ENCODE peak calls at places on chromosomes 1 and 21, in ten cellular contexts. R is lower leg skin, J is astrocyte, Y is endodermal cell, D is mucosa of descending colon, A is AG04450, U is fibroblast of lung, M is HFF-Myc, O is OCI-LY7, C is GM12865. P is an unnamed sample.

GRCh38 chr1:228647523-228648444 is 87.5 kb upstream of the RHOU start:
- DNase-seq in J (peak), A (no peak), C (peak), Y (peak), M (peak), U (peak), D (peak), O (peak), R (peak), P (no peak)

GRCh38 chr1:46437723-46438122 is 43.6 kb downstream of the FAAH start:
- DNase-seq in J (no peak), D (no peak), Y (no peak), C (no peak), R (no peak), M (no peak), O (no peak), A (no peak), U (no peak), P (no peak)

GRCh38 chr1:110340207-110340468 is 961 bp downstream of the RBM15 start:
- DNase-seq in U (peak), D (no peak), C (no peak), J (no peak), O (no peak), R (no peak), M (no peak), A (no peak), Y (no peak), P (no peak)

GRCh38 chr1:44326821-44327465 is 28.1 kb downstream of the ERI3 start:
- DNase-seq in J (no peak), R (no peak), M (no peak), C (no peak), D (no peak), Y (no peak), A (no peak), O (no peak), U (peak), P (no peak)

GRCh38 chr1:7552402-7552801 is 218.7 kb upstream of the VAMP3 start:
- DNase-seq in R (no peak), U (peak), O (no peak), M (no peak), C (no peak), Y (no peak), D (peak), J (peak), A (no peak), P (no peak)

GRCh38 chr1:205536759-205537361 is 32.4 kb downstream of the CDK18 start:
- DNase-seq in A (no peak), C (no peak), Y (peak), J (no peak), U (no peak), M (no peak), O (no peak), R (peak), D (peak), P (no peak)

GRCh38 chr1:29697391-29697780 is 461.1 kb downstream of the PTPRU start:
- DNase-seq in O (no peak), A (no peak), Y (no peak), D (no peak), R (no peak), U (no peak), C (no peak), M (no peak), J (no peak), P (no peak)

GRCh38 chr1:4655674-4656532 is 1.5 kb downstream of the AJAP1 start:
- DNase-seq in C (peak), Y (peak), U (peak), D (peak), M (peak), A (no peak), R (no peak), O (peak), J (peak), P (no peak)

GRCh38 chr1:178238722-178239510 is 145.0 kb downstream of the RASAL2 start:
- DNase-seq in C (no peak), M (peak), R (no peak), Y (no peak), D (no peak), A (peak), O (no peak), U (peak), J (peak), P (peak)

GRCh38 chr1:76073471-76073870 is 1.1 kb upstream of the ST6GALNAC3 start:
- DNase-seq in A (peak), U (peak), C (no peak), J (peak), D (no peak), M (no peak), O (no peak), Y (peak), R (no peak), P (peak)

GRCh38 chr1:76068953-76069561 is 5.5 kb upstream of the ST6GALNAC3 start:
- DNase-seq in O (no peak), U (no peak), D (no peak), Y (no peak), M (no peak), C (no peak), J (no peak), A (no peak), R (no peak), P (no peak)

GRCh38 chr1:76068542-76068941 is 6.0 kb upstream of the ST6GALNAC3 start:
- DNase-seq in J (peak), C (no peak), M (no peak), A (no peak), Y (no peak), U (peak), O (no peak), D (no peak), R (no peak), P (no peak)

GRCh38 chr1:76074321-76075187 is at the start of gene ST6GALNAC3:
- DNase-seq in C (peak), D (peak), R (peak), U (peak), J (peak), O (no peak), M (no peak), A (peak), Y (peak), P (no peak)

DNA sequence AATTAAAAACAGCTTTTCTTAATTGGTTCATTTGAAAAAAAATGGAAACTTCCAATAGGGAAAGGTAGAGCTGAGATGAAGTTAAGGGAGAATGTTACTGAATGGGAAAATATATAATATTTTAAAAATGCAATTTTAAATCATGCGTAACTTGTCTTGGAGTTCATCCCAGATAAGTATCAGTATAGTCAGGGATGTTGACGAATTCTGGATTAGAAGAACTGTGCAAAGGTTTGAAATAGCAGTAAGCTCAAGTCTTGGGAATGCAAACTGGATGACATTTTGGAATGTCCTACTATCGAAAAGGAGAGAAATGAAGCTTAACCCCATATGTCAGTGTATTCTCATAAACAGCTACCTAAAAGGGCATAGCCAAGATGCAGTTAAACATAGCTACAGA is 4.0 kb upstream of the ST6GALNAC3 start:
- DNase-seq in A (no peak), C (no peak), Y (no peak), D (no peak), J (peak), M (no peak), R (no peak), O (no peak), U (peak), P (no peak)
- TF ChIP-seq CTCF in A (no peak), C (no peak), Y (no peak), D (no peak), J (no peak), M (no peak), R (no peak), O (no peak), U (no peak), P (no peak)

DNA sequence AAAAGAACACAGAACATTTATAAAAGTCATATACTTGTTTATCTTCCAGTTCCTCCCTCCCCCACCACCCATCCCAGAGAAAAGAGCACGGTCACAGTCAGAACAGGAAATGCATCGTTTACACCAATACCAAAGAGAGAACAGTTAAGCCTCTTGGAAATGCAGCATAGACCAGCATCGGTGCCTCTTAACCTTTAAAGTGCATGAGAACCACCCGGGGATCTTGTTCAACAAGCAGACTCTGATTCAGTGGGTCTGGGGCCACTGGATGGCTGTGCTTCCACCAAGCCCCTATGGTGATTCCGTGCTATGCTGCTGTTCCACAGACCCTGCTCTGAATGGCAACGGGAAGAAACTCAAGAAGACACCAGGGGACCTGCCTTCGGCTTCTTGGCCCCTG is 19.2 kb downstream of the FAM89A start:
- DNase-seq in R (peak), M (peak), Y (peak), O (no peak), J (no peak), A (no peak), U (no peak), C (no peak), D (no peak), P (no peak)
- H3K4me3 ChIP-seq in R (no peak), M (no peak), Y (no peak), O (no peak), J (no peak), A (no peak), U (no peak), C (no peak), D (no peak), P (no peak)

GRCh38 chr1:218547901-218548730 is 203.0 kb downstream of the TGFB2 start:
- DNase-seq in R (no peak), A (no peak), M (no peak), J (no peak), O (no peak), C (no peak), U (no peak), D (no peak), Y (no peak), P (no peak)

GRCh38 chr1:218548764-218549163 is 203.6 kb downstream of the TGFB2 start:
- DNase-seq in R (no peak), A (no peak), M (no peak), D (no peak), O (no peak), C (no peak), U (no peak), Y (no peak), J (no peak), P (no peak)

DNA sequence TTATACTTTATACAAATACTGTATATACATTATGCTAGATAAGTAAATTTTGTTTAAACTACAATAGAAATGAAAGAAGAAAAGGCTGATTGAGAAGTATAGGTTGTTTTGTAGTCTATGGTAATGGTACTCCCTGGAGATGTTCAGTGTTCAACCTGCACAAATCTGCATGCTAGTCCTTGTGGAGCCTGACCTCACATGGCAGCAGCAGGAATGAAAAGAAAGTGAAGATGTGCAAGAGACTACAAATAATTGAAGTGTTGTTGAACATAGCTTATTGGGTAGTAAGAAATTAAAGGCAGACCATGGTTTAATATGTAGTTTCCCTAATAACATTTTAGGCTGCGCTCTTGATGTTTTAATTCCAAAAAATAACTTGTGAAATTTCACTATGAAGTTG is 201.2 kb downstream of the TGFB2 start:
- DNase-seq in J (no peak), Y (no peak), M (no peak), O (no peak), A (no peak), R (no peak), D (no peak), C (no peak), U (no peak), P (no peak)
- TF ChIP-seq CTCF in J (no peak), Y (no peak), M (peak), O (no peak), A (peak), R (no peak), D (no peak), C (no peak), U (no peak), P (peak)

GRCh38 chr1:224691526-224691925 is 75.4 kb downstream of the CNIH3 start:
- DNase-seq in D (no peak), U (no peak), O (no peak), R (no peak), J (no peak), C (no peak), M (no peak), A (no peak), Y (no peak), P (no peak)

GRCh38 chr1:224700915-224701531 is 84.9 kb downstream of the CNIH3 start:
- DNase-seq in R (no peak), J (no peak), D (no peak), A (no peak), M (no peak), U (no peak), Y (peak), O (peak), C (peak), P (no peak)

GRCh38 chr1:224694969-224695368 is 78.9 kb downstream of the CNIH3 start:
- DNase-seq in U (no peak), A (no peak), D (no peak), R (no peak), M (no peak), J (no peak), Y (no peak), C (no peak), O (no peak), P (no peak)

GRCh38 chr1:224697888-224698450 is 81.9 kb downstream of the CNIH3 start:
- DNase-seq in O (no peak), A (no peak), Y (no peak), J (no peak), U (no peak), D (no peak), C (no peak), M (no peak), R (no peak), P (no peak)

DNA sequence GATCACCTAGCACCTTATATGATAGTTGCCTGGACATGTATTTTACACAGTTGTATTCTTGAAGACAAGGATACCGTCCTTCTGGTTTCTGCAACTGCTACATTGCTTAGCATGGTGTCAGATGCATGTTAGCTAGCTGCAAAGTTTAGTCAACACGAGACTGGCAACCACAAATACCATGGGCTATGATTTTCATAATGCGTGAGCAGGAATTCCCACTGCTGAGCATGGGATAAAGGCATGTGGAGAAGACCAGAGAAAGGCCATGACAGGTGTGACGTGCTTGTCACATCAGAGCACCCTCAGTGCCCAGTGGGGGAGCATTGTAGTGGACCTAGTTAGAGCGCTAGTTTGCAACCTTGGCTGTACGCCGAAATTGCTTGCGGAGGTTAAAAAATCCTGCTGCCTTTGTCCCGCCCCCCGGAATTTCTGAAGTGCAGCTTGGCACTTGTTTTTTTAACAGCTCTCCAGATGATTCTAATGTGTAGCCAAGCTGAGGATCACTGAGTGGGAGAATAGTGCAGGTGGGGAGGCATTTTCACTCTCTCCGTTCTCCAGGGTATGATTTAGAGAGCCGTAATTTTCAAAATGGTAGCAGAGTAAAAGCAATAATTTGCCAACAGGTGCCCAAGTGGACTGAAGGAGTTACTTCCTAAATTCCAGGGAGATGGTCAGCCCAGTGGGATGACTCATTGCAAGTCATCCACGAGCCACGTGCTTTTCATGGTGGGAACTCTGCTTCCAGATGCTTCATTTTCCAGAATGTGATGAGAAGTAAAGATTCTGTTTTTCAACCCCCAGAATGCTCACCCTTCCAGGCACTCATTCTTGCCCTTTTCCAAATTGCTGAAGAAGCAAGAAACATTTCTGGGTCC is 81.0 kb downstream of the CNIH3 start:
- DNase-seq in A (peak), M (peak), C (peak), R (no peak), J (peak), Y (no peak), D (no peak), O (no peak), U (peak), P (peak)
- H3K4me3 ChIP-seq in A (no peak), M (no peak), C (no peak), R (no peak), J (no peak), Y (no peak), D (no peak), O (no peak), U (no peak), P (no peak)

DNA sequence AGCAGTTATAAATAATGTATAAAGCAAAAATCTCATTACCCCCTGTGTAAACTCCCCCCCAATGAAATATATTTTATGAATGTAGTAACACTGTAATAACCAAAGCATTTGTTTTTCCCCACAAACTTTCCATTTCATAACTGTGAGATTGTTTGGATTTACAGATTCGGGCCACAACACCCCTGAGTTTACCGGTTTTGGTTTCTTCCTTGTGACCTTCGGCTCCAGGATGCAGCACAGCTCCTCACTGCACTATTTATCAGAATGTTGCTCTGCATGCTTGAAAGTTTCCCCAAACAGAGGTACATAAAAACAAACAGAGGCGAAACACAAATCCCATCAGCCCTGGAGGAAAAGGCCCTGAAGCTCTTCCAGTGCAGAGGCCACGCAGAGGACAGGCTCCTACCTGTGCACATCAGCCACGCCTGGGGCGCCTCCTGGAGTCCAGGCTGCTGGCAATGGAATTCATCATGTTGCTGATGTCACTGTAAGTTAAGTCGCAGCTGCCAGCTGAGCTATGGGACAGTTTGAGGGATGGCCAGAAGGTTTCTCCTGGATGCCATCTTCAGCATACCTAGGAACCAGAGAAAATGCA is 122.0 kb downstream of the LMO4 start:
- DNase-seq in O (peak), Y (peak), U (no peak), D (peak), C (peak), J (no peak), A (no peak), M (no peak), R (no peak), P (no peak)
- TF ChIP-seq CTCF in O (peak), Y (peak), U (no peak), D (no peak), C (peak), J (no peak), A (no peak), M (no peak), R (no peak), P (no peak)

DNA sequence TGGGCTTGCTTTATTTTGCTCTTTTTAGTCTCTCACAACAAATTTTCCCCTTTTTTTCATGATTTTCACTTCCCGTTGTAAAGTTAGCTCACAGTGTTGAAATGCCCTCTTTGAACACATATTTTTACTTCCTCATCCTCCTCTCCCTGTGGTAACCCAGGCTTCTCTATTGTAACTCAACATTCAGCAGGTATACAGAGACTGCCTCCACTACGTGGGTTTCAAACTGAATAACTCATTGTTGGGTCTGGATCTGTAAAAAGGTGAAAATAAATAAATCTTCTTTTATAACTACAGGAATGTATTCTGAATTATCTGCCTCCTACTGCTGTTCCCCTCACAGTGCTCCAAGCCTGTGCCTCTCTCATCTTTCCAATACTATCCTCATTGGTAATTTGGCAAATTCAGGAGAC is 166.4 kb downstream of the RUNX1 start:
- DNase-seq in O (peak), Y (no peak), C (peak), J (no peak), M (no peak), U (no peak), A (no peak), R (no peak), D (no peak), P (no peak)
- H3K4me3 ChIP-seq in O (no peak), Y (no peak), C (no peak), J (peak), M (peak), U (peak), A (peak), R (no peak), D (no peak), P (peak)

DNA sequence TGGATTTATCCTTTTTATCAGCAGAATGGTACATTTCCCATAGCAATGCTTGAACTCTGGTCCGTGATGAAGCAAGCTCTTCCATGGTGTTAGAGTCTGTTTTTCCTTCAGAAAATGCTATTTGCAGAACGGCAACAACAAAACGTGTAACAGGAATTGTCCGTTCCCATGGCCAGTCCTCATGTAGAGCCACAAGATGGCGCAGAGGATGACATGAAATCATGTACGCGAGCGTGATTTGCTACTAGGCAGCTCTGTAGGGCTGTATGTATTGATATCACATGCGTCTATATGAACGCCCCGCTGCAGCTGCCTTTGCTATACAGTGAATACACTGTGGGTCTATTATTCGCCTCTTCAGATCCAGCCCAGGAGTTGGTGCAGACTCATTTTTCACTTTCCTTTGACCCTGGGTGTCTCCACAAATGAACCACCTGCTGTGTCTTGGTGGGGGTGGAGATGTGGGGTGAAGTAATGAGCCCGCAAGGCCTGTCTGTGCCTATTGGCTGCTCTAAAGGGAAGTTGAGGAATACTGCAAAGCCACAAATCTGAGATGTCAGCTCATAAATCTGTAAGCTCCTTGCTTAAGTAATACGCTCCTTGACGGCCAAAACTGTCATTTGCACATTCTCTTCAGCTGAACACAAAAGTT is 361.5 kb downstream of the KIF26B start:
- DNase-seq in U (peak), Y (no peak), D (no peak), R (no peak), C (no peak), M (no peak), J (peak), O (peak), A (peak), P (no peak)
- TF ChIP-seq CTCF in U (peak), Y (peak), D (no peak), R (no peak), C (no peak), M (peak), J (no peak), O (peak), A (peak), P (no peak)

GRCh38 chr1:12434686-12435085 is 183.3 kb downstream of the DHRS3 start:
- DNase-seq in M (no peak), A (no peak), U (peak), D (no peak), Y (no peak), J (peak), O (no peak), C (no peak), R (no peak), P (no peak)
- H3K4me3 ChIP-seq in M (no peak), A (no peak), U (no peak), D (no peak), Y (no peak), J (no peak), O (no peak), C (no peak), R (no peak), P (no peak)

P was measured in AG04449.